ENCODE peak calls at places on chromosomes 2 and 18, in ten cellular contexts. F is A549; K is lower leg skin; V is neuronal stem cell; M is effector memory CD4-positive, alpha-beta T cell; E is fibroblast of villous mesenchyme; W is mammary epithelial cell; Y is AG04449; T is PC-3; N is lower lobe of right lung. H is an unnamed sample.

GRCh38 chr2:20011276-20012031 is 1.0 kb downstream of the MATN3 start:
- DNase-seq in F (no peak), K (no peak), V (no peak), M (no peak), E (no peak), W (no peak), Y (no peak), T (no peak), N (no peak), H (no peak)

GRCh38 chr18:48078448-48078847 is 148.0 kb upstream of the SMAD2 start:
- DNase-seq in F (no peak), K (no peak), V (no peak), M (no peak), E (no peak), W (no peak), Y (no peak), T (no peak), N (no peak), H (no peak)

GRCh38 chr2:74369976-74370375 is 10.1 kb downstream of the DCTN1 start:
- DNase-seq in F (no peak), K (no peak), V (no peak), M (no peak), E (no peak), W (no peak), Y (no peak), T (no peak), N (no peak), H (no peak)

GRCh38 chr2:104654813-104655212 is 199.1 kb upstream of the POU3F3 start:
- DNase-seq in F (no peak), K (peak), V (no peak), M (no peak), E (no peak), W (no peak), Y (no peak), T (no peak), N (no peak), H (no peak)

GRCh38 chr2:177983183-177983788 is 89.3 kb downstream of the PDE11A start:
- DNase-seq in F (peak), K (no peak), V (peak), M (no peak), E (peak), W (peak), Y (no peak), T (peak), N (no peak), H (peak)

GRCh38 chr2:73640537-73640936 is 1.7 kb downstream of the NAT8 start:
- DNase-seq in F (no peak), K (no peak), V (no peak), M (no peak), E (peak), W (no peak), Y (no peak), T (peak), N (no peak), H (no peak)

GRCh38 chr2:186592137-186592875 is 2.5 kb downstream of the ITGAV start:
- DNase-seq in F (no peak), K (no peak), V (no peak), M (no peak), E (no peak), W (no peak), Y (no peak), T (no peak), N (no peak), H (no peak)

GRCh38 chr2:16218161-16218560 is 277.8 kb downstream of the MYCN start:
- DNase-seq in F (no peak), K (no peak), V (no peak), M (no peak), E (no peak), W (no peak), Y (no peak), T (no peak), N (no peak), H (no peak)

GRCh38 chr2:186554450-186554849 is 35.4 kb upstream of the ITGAV start:
- DNase-seq in F (no peak), K (no peak), V (no peak), M (no peak), E (no peak), W (no peak), Y (no peak), T (no peak), N (no peak), H (no peak)

GRCh38 chr2:128277961-128278681 is 40.5 kb downstream of the HS6ST1 start:
- DNase-seq in F (no peak), K (no peak), V (no peak), M (no peak), E (no peak), W (no peak), Y (no peak), T (no peak), N (peak), H (no peak)

GRCh38 chr2:158893057-158893456 is 75.4 kb upstream of the TANC1 start:
- DNase-seq in F (no peak), K (peak), V (no peak), M (no peak), E (peak), W (peak), Y (no peak), T (no peak), N (no peak), H (peak)

GRCh38 chr2:157418215-157418614 is 25.7 kb downstream of the CYTIP start:
- DNase-seq in F (no peak), K (no peak), V (no peak), M (no peak), E (no peak), W (no peak), Y (no peak), T (no peak), N (no peak), H (no peak)

GRCh38 chr2:26000561-26001211 is 18.4 kb upstream of the KIF3C start:
- DNase-seq in F (peak), K (no peak), V (no peak), M (no peak), E (no peak), W (peak), Y (no peak), T (no peak), N (peak), H (no peak)

GRCh38 chr2:186256540-186256939 is 229.5 kb upstream of the ZC3H15 start:
- DNase-seq in F (peak), K (no peak), V (peak), M (no peak), E (peak), W (peak), Y (no peak), T (peak), N (no peak), H (no peak)

GRCh38 chr2:12232876-12233275 is 483.9 kb upstream of the TRIB2 start:
- DNase-seq in F (no peak), K (no peak), V (no peak), M (no peak), E (peak), W (no peak), Y (no peak), T (no peak), N (no peak), H (no peak)

GRCh38 chr2:215931256-215931903 is 82.0 kb downstream of the MREG start:
- DNase-seq in F (peak), K (peak), V (peak), M (peak), E (peak), W (peak), Y (no peak), T (peak), N (no peak), H (peak)

GRCh38 chr2:108923019-108923700 is 65.9 kb downstream of the EDAR start:
- DNase-seq in F (no peak), K (peak), V (no peak), M (no peak), E (no peak), W (peak), Y (no peak), T (peak), N (no peak), H (no peak)

GRCh38 chr2:85390941-85391669 is 19.1 kb downstream of the CAPG start:
- DNase-seq in F (peak), K (no peak), V (no peak), M (peak), E (peak), W (no peak), Y (no peak), T (peak), N (peak), H (peak)

GRCh38 chr2:55856936-55857335 is 66.6 kb downstream of the EFEMP1 start:
- DNase-seq in F (peak), K (no peak), V (no peak), M (no peak), E (peak), W (peak), Y (no peak), T (peak), N (no peak), H (no peak)

GRCh38 chr2:199306116-199306515 is 151.6 kb downstream of the SATB2 start:
- DNase-seq in F (no peak), K (no peak), V (no peak), M (no peak), E (no peak), W (no peak), Y (no peak), T (no peak), N (no peak), H (no peak)

GRCh38 chr18:26460449-26461091 is 87.8 kb downstream of the KCTD1 start:
- DNase-seq in F (peak), K (no peak), V (no peak), M (no peak), E (no peak), W (peak), Y (no peak), T (no peak), N (no peak), H (no peak)

GRCh38 chr2:234286118-234286598 is 210.7 kb downstream of the ARL4C start:
- DNase-seq in F (no peak), K (no peak), V (no peak), M (no peak), E (no peak), W (no peak), Y (no peak), T (no peak), N (no peak), H (no peak)

GRCh38 chr2:71882949-71883472 is 264.7 kb downstream of the CYP26B1 start:
- DNase-seq in F (peak), K (peak), V (no peak), M (no peak), E (peak), W (peak), Y (no peak), T (peak), N (peak), H (peak)

GRCh38 chr2:112910219-112910618 is 746 bp upstream of the IL37 start:
- DNase-seq in F (no peak), K (no peak), V (no peak), M (no peak), E (no peak), W (no peak), Y (no peak), T (no peak), N (no peak), H (no peak)

GRCh38 chr2:132719480-132719879 is 49.5 kb upstream of the LYPD1 start:
- DNase-seq in F (no peak), K (no peak), V (no peak), M (no peak), E (no peak), W (no peak), Y (no peak), T (no peak), N (no peak), H (no peak)
- H3K4me3 ChIP-seq in F (no peak), K (no peak), V (no peak), M (no peak), E (no peak), W (no peak), Y (no peak), T (no peak), N (no peak), H (no peak)

GRCh38 chr2:221532641-221533040 is 39.5 kb downstream of the EPHA4 start:
- DNase-seq in F (no peak), K (no peak), V (no peak), M (no peak), E (no peak), W (no peak), Y (no peak), T (no peak), N (no peak), H (no peak)

GRCh38 chr2:221530653-221531037 is 41.5 kb downstream of the EPHA4 start:
- DNase-seq in F (no peak), K (no peak), V (no peak), M (no peak), E (no peak), W (no peak), Y (no peak), T (no peak), N (no peak), H (no peak)

GRCh38 chr2:221527759-221528444 is 44.2 kb downstream of the EPHA4 start:
- DNase-seq in F (no peak), K (no peak), V (no peak), M (no peak), E (no peak), W (peak), Y (no peak), T (no peak), N (no peak), H (no peak)

GRCh38 chr2:221529177-221529942 is 42.7 kb downstream of the EPHA4 start:
- DNase-seq in F (no peak), K (no peak), V (no peak), M (no peak), E (no peak), W (no peak), Y (no peak), T (no peak), N (no peak), H (no peak)

DNA sequence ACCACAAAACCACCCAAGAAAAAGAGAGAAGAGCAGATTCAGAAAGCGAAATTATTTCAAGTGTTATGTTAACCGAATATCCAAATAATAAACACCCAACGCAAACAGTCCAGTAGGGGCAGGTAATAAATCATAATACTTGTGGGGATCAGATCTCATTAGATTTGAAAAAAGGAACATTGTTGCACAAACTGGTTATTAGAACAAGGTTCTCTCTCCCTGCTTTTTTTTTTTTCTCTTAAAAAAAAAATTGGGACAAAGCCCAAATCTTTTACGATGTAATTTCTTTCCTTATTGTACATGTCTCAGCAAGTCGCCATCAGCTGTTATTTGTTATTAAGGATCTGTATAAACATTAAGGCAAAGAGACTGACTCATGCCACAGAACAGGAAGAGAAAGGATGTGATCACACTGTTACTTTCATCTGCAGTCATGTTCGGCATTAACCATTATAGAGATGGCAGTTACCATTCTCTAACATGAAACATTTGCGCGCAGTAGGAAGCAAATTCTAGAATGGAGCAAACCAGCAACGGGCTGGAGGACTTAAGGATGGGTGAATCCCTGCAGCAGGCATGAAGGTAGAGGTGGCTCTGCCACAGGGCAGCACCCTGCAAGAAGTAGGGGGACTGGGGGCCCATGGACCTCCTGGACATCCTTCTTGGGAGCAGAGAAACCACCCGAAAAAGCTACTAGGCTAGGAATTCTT is 42.0 kb downstream of the EPHA4 start:
- DNase-seq in F (peak), K (no peak), V (no peak), M (no peak), E (peak), W (peak), Y (peak), T (peak), N (no peak), H (no peak)
- H3K4me3 ChIP-seq in F (no peak), K (no peak), V (no peak), M (peak), E (no peak), W (no peak), Y (peak), T (peak), N (no peak), H (peak)

DNA sequence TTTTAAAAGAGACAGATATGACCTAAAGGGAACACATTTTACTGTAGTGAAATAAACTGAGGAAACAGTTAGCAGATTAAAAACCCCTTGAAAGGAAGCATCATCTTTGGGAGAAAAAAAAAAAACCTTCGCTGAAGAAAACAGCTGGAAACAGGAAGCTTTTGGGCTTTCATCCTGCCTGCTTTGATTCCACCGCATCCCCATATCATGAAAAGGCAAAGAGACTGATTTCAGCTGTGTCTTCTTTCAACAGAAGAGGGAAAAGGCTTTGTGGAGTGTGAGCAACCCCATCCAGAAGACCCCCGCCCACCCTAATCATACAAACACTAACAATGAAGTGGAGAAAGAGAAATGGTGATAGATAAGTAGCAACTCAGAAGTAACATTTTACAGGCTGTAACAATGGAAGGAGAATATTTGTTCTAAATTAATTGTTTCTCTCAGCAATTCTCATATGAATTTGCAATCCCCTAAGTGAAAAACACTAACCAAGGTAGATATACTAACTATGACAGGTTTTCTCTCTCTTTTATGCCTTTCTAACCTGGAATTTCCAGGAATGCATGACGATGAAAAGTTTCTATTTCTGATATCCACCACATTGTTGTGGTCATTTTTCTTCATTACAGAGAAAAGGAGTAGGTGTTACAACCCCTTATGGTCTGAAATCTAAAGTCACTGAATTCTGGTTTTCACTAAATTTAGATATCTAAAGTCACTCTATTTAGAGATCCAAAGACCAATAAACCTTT is 86.2 kb downstream of the TCF4 start:
- DNase-seq in F (no peak), K (no peak), V (no peak), M (no peak), E (no peak), W (peak), Y (no peak), T (no peak), N (no peak), H (no peak)
- H3K4me3 ChIP-seq in F (no peak), K (no peak), V (no peak), M (no peak), E (no peak), W (no peak), Y (no peak), T (no peak), N (no peak), H (no peak)

GRCh38 chr2:42793314-42794270 is 1.2 kb upstream of the HAAO start:
- DNase-seq in F (no peak), K (no peak), V (peak), M (no peak), E (no peak), W (no peak), Y (no peak), T (no peak), N (no peak), H (no peak)

GRCh38 chr2:42792583-42793313 is at the start of gene HAAO:
- DNase-seq in F (no peak), K (no peak), V (peak), M (no peak), E (no peak), W (no peak), Y (no peak), T (no peak), N (peak), H (no peak)

GRCh38 chr2:42792087-42792582 is 248 bp downstream of the HAAO start:
- DNase-seq in F (no peak), K (no peak), V (no peak), M (no peak), E (no peak), W (no peak), Y (no peak), T (no peak), N (no peak), H (no peak)

GRCh38 chr2:42789751-42790150 is 2.6 kb downstream of the HAAO start:
- DNase-seq in F (no peak), K (no peak), V (no peak), M (no peak), E (no peak), W (no peak), Y (no peak), T (no peak), N (no peak), H (no peak)

DNA sequence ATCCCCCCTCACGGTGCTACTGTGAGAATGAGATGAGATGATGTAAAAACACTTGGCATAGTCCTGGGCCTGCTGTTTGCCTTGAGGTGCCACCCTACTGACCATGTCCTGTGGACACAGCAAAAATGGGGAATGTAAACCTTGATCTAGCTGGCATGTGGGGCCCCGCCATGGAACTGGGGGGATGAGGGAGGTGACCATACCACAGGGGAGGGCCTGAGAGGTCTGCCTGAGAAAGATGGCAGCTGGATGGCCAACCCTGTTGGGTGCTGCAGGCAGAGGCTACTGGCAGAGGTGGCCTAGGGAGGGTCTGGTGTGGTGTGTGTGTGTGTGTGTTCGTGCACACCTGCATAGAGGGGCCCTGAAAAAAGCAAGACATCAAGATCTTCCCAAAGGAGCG is 777 bp downstream of the HAAO start:
- DNase-seq in F (no peak), K (no peak), V (no peak), M (no peak), E (no peak), W (no peak), Y (no peak), T (no peak), N (no peak), H (no peak)
- H3K4me3 ChIP-seq in F (no peak), K (no peak), V (no peak), M (no peak), E (peak), W (no peak), Y (peak), T (no peak), N (peak), H (no peak)

DNA sequence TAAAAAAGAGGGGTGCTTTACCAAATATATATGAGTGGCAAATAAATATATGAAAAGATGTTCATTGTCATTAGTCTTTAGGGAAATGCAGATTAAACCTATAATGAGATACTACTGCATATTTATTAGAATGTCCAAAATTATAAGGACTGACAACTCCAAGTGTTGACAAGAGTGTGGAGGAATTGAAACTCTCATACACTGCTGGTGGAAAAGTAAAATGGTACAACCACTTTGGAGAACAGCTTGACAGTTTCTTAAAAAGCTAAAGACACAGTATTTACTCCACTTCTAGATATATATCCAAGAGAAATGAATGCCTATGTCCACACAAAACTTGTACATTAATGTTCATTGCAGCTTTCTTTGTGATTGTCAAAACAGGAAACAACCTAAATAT is 50.4 kb downstream of the PLEK start:
- DNase-seq in F (no peak), K (no peak), V (no peak), M (no peak), E (no peak), W (no peak), Y (no peak), T (no peak), N (no peak), H (no peak)
- H3K4me3 ChIP-seq in F (no peak), K (no peak), V (no peak), M (no peak), E (no peak), W (no peak), Y (no peak), T (no peak), N (no peak), H (no peak)

GRCh38 chr18:53478155-53478554 is 746.3 kb downstream of the MBD2 start:
- DNase-seq in F (no peak), K (no peak), V (no peak), M (no peak), E (no peak), W (no peak), Y (no peak), T (no peak), N (no peak), H (no peak)
- H3K4me3 ChIP-seq in F (no peak), K (no peak), V (no peak), M (no peak), E (no peak), W (no peak), Y (no peak), T (no peak), N (no peak), H (no peak)

GRCh38 chr2:44748-45341 is 1.5 kb downstream of the FAM110C start:
- DNase-seq in F (no peak), K (no peak), V (no peak), M (no peak), E (no peak), W (peak), Y (no peak), T (peak), N (peak), H (no peak)
- H3K4me3 ChIP-seq in F (no peak), K (peak), V (no peak), M (no peak), E (no peak), W (peak), Y (no peak), T (peak), N (peak), H (peak)